ENCODE peak calls at places on chromosomes 2 and 18, in five cellular contexts. S, B, E, L and K are unnamed samples.

GRCh38 chr2:144513388-144514100 is 6.4 kb downstream of the ZEB2 start:
- DNase-seq in E (peak; percentile 81), B (peak; percentile 88), L (peak; percentile 80), S (no peak), K (no peak)

GRCh38 chr2:46208766-46209165 is 88.4 kb upstream of the EPAS1 start:
- DNase-seq in L (no peak), B (no peak), S (no peak), E (no peak), K (no peak)

GRCh38 chr2:168711091-168711490 is 91.3 kb upstream of the NOSTRIN start:
- DNase-seq in S (no peak), E (no peak), L (no peak), B (no peak), K (no peak)

GRCh38 chr2:29311458-29311857 is 196.2 kb downstream of the CLIP4 start:
- DNase-seq in E (no peak), S (no peak), L (no peak), B (no peak), K (no peak)

GRCh38 chr2:11079131-11079824 is 76.0 kb upstream of the SLC66A3 start:
- DNase-seq in L (no peak), E (no peak), S (no peak), B (no peak), K (no peak)

GRCh38 chr2:58939388-58939787 is 698.3 kb upstream of the FANCL start:
- DNase-seq in B (peak; percentile 64), E (peak; percentile 90), L (peak; percentile 11), S (no peak), K (no peak)

GRCh38 chr2:37005118-37005868 is 39.0 kb upstream of the STRN start:
- DNase-seq in L (peak; percentile 48), S (no peak), E (peak; percentile 23), B (no peak), K (peak; percentile 35)

GRCh38 chr18:56637897-56638231 is 528 bp downstream of the TXNL1 start:
- DNase-seq in S (no peak), E (no peak), B (no peak), L (no peak), K (no peak)

GRCh38 chr2:144516417-144516980 is 3.4 kb downstream of the ZEB2 start:
- DNase-seq in E (no peak), L (no peak), S (no peak), B (no peak), K (no peak)

GRCh38 chr2:85892216-85892944 is 3.6 kb upstream of the ST3GAL5 start:
- DNase-seq in S (no peak), E (no peak), L (no peak), B (no peak), K (no peak)

GRCh38 chr2:105597831-105598293 is 146.8 kb upstream of the NCK2 start:
- DNase-seq in L (no peak), S (no peak), B (no peak), E (no peak), K (no peak)

GRCh38 chr2:157792345-157793052 is 83.6 kb downstream of the ACVR1 start:
- DNase-seq in B (peak; percentile 86), S (no peak), L (peak; percentile 68), E (peak; percentile 92), K (no peak)

GRCh38 chr2:71930073-71930681 is 217.5 kb downstream of the CYP26B1 start:
- DNase-seq in S (no peak), B (no peak), E (no peak), L (no peak), K (no peak)

GRCh38 chr2:191020742-191021381 is 6.9 kb upstream of the STAT1 start:
- DNase-seq in S (peak; percentile 45), B (peak; percentile 83), L (peak; percentile 93), E (peak; percentile 93), K (no peak)

GRCh38 chr2:134117651-134118050 is 136.2 kb upstream of the MGAT5 start:
- DNase-seq in S (no peak), L (peak; percentile 50), E (no peak), B (no peak), K (no peak)

GRCh38 chr18:21652073-21652472 is 40.0 kb downstream of the SNRPD1 start:
- DNase-seq in E (no peak), B (no peak), L (no peak), S (no peak), K (no peak)

GRCh38 chr18:73942081-73942625 is 205.5 kb downstream of the FBXO15 start:
- DNase-seq in E (no peak), S (no peak), L (no peak), B (no peak), K (no peak)

GRCh38 chr2:27803046-27803445 is 31.5 kb downstream of the MRPL33 start:
- DNase-seq in L (no peak), E (no peak), B (no peak), S (no peak), K (no peak)

GRCh38 chr2:178819992-178820391 is 12.8 kb upstream of the TTN start:
- DNase-seq in S (no peak), L (no peak), E (no peak), B (peak; percentile 18), K (no peak)

GRCh38 chr18:1914489-1914888 is 656.8 kb downstream of the METTL4 start:
- DNase-seq in E (no peak), S (no peak), B (no peak), L (peak; percentile 42), K (no peak)

DNA sequence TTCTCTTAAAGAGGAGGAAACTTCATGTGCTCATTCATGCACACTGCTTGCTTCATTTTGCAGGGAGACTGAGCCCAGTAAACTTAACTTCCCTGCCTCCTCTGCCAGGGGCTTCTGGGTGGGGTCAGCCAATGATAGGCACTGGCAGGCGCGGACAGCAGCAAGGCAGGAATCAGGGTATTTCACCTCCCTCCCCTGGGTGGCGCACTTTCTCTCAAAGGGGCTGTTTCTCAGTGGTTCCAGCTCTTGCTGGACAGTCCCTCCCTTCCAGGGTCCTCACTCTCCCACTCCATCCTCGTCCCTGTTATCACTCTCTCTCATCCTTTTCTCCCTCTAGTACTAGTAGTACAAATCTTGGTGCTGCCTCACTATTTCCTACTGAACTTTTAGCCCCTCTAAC is 320.5 kb upstream of the ZNF521 start:
- DNase-seq in S (no peak), L (no peak), B (no peak), E (no peak), K (peak; percentile 9)
- TF ChIP-seq CTCF in S (no peak), L (no peak), B (no peak), E (no peak), K (no peak)

DNA sequence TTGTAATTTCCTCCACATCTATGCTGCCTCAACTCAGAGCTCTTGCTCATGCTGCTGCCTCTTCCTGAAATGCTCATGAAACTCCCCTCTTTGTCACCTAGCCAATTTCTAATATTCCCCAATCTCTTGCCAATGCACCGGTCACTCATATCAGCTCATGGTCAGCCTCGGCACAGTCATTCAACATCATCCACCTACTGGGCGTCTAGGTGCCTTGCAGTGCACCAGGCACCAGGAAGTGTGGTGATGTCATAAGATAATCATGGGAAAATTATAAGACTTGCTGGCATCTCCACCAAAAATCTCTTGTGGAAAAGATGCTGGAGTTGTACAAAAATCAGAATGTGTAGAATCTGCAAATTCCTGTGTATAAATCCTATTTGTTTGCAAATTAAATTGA is 52.6 kb upstream of the RAB27B start:
- DNase-seq in S (no peak), E (peak; percentile 85), L (peak; percentile 93), B (peak; percentile 87), K (peak; percentile 31)
- TF ChIP-seq CTCF in S (no peak), E (peak; percentile 53), L (peak; percentile 59), B (peak; percentile 72), K (peak; percentile 28)

GRCh38 chr2:102427249-102427648 is 4.3 kb downstream of the IL18RAP start:
- DNase-seq in S (no peak), L (no peak), B (no peak), E (no peak), K (no peak)
- TF ChIP-seq CTCF in S (no peak), L (no peak), B (no peak), E (no peak), K (no peak)

GRCh38 chr18:11674119-11674518 is 14.9 kb upstream of the GNAL start:
- DNase-seq in L (no peak), E (no peak), B (no peak), S (no peak), K (no peak)

GRCh38 chr18:11672846-11673454 is 16.1 kb upstream of the GNAL start:
- DNase-seq in S (no peak), E (no peak), L (no peak), B (no peak), K (no peak)

GRCh38 chr18:11672198-11672597 is 16.9 kb upstream of the GNAL start:
- DNase-seq in L (no peak), B (no peak), S (no peak), E (no peak), K (no peak)

GRCh38 chr18:11671156-11671555 is 17.9 kb upstream of the GNAL start:
- DNase-seq in B (no peak), L (no peak), S (no peak), E (no peak), K (no peak)

GRCh38 chr18:11673560-11673959 is 15.5 kb upstream of the GNAL start:
- DNase-seq in E (no peak), L (no peak), B (no peak), S (no peak), K (no peak)
- TF ChIP-seq CTCF in E (no peak), L (no peak), B (no peak), S (no peak), K (no peak)

GRCh38 chr2:174001107-174001506 is 35.9 kb upstream of the SP3 start:
- DNase-seq in E (no peak), B (no peak), L (no peak), S (no peak), K (no peak)
- TF ChIP-seq CTCF in E (no peak), B (no peak), L (no peak), S (no peak), K (no peak)

GRCh38 chr2:1517786-1518500 is 104.7 kb downstream of the TPO start:
- DNase-seq in L (no peak), E (no peak), S (no peak), B (no peak), K (no peak)

GRCh38 chr2:1521191-1521877 is 108.1 kb downstream of the TPO start:
- DNase-seq in S (no peak), L (no peak), B (no peak), E (no peak), K (no peak)

GRCh38 chr2:1516798-1517060 is 103.5 kb downstream of the TPO start:
- DNase-seq in S (no peak), E (no peak), L (no peak), B (no peak), K (no peak)

GRCh38 chr2:1518501-1518821 is 105.2 kb downstream of the TPO start:
- DNase-seq in L (no peak), E (no peak), S (no peak), B (no peak), K (no peak)

DNA sequence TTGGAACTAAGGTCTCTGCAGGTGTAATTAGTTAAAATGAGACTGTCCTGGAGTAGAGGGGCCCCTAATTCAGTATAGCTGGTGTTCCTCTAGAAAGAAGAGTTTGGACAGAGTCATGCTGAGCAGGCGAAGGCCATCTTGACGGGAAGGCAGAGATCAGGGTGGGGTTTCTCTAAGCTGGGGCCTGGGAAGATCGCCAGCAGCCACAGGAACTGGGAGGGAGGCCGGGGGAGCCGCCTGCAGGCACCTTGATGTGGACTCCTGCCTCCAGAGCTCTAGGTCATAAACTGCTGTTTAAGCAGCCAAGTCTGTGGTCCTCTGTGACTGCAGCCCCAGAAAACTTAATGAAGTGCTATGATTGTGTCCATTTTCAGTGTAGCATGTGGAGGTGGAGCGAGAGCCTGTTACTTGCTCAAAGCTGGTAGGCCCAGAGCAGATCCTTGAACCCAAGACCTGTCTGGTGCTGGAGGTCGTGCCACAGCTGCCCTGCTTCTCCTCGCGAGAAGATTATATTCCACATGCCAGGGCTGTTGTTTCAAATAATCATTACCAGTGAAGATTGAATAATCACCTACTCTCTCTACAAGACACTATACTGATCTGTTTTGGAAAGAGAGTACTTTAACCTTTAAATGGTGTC is 105.7 kb downstream of the TPO start:
- DNase-seq in E (no peak), B (peak; percentile 1), L (no peak), S (no peak), K (no peak)
- TF ChIP-seq CTCF in E (no peak), B (no peak), L (no peak), S (no peak), K (no peak)